ENCODE peak calls at places on chromosomes 13 and 19, in six cellular contexts. J, G, B, N, A and E are unnamed samples.

GRCh38 chr19:12721656-12722565 is 1.8 kb downstream of the TNPO2 start:
- DNase-seq in J (no peak), G (peak), B (no peak), N (peak), A (peak), E (peak)

GRCh38 chr13:101576452-101576851 is 124.0 kb downstream of the ITGBL1 start:
- DNase-seq in J (no peak), G (no peak), B (no peak), N (no peak), A (no peak), E (no peak)

GRCh38 chr19:51005248-51005647 is 3.8 kb upstream of the KLK8 start:
- DNase-seq in J (no peak), G (no peak), B (no peak), N (no peak), A (no peak), E (no peak)

GRCh38 chr19:918481-919156 is 1.5 kb downstream of the KISS1R start:
- DNase-seq in J (no peak), G (no peak), B (no peak), N (no peak), A (no peak), E (no peak)

GRCh38 chr13:41500501-41500900 is 43.2 kb downstream of the RGCC start:
- DNase-seq in J (no peak), G (no peak), B (no peak), N (no peak), A (no peak), E (peak)

GRCh38 chr19:29622191-29623070 is 16.3 kb downstream of the POP4 start:
- DNase-seq in J (no peak), G (no peak), B (no peak), N (no peak), A (no peak), E (peak)

GRCh38 chr19:35459414-35460082 is 11.5 kb downstream of the FFAR2 start:
- DNase-seq in J (no peak), G (peak), B (peak), N (no peak), A (peak), E (no peak)

GRCh38 chr19:33621811-33622504 is at the start of gene CHST8:
- DNase-seq in J (no peak), G (peak), B (no peak), N (peak), A (peak), E (no peak)

GRCh38 chr13:100392709-100393630 is 195.6 kb downstream of the GGACT start:
- DNase-seq in J (peak), G (peak), B (peak), N (no peak), A (peak), E (peak)

GRCh38 chr19:31110331-31110730 is 238.9 kb downstream of the TSHZ3 start:
- DNase-seq in J (no peak), G (no peak), B (no peak), N (no peak), A (no peak), E (no peak)

GRCh38 chr19:10378124-10378523 is 2.2 kb downstream of the TYK2 start:
- DNase-seq in J (no peak), G (no peak), B (no peak), N (no peak), A (no peak), E (no peak)

GRCh38 chr19:31285744-31286143 is 63.5 kb downstream of the TSHZ3 start:
- DNase-seq in J (no peak), G (no peak), B (no peak), N (peak), A (no peak), E (no peak)

GRCh38 chr13:100363874-100364273 is 224.7 kb downstream of the GGACT start:
- DNase-seq in J (no peak), G (peak), B (no peak), N (no peak), A (no peak), E (no peak)

GRCh38 chr13:92074658-92075057 is 676.2 kb downstream of the GPC5 start:
- DNase-seq in J (no peak), G (no peak), B (no peak), N (no peak), A (no peak), E (no peak)

GRCh38 chr19:1041835-1042685 is 2.2 kb downstream of the ABCA7 start:
- DNase-seq in J (no peak), G (no peak), B (no peak), N (peak), A (peak), E (no peak)

GRCh38 chr13:80338781-80339577 is 1.9 kb downstream of the SPRY2 start:
- DNase-seq in J (peak), G (peak), B (peak), N (peak), A (peak), E (peak)

GRCh38 chr13:37289212-37289935 is 183.9 kb upstream of the CSNK1A1L start:
- DNase-seq in J (no peak), G (peak), B (no peak), N (no peak), A (no peak), E (no peak)

GRCh38 chr13:39451860-39452301 is 151.1 kb downstream of the LHFPL6 start:
- DNase-seq in J (no peak), G (peak), B (peak), N (no peak), A (no peak), E (no peak)

GRCh38 chr19:52520013-52520412 is 7.5 kb upstream of the ZNF808 start:
- DNase-seq in J (no peak), G (no peak), B (no peak), N (no peak), A (no peak), E (no peak)

GRCh38 chr19:18832331-18833140 is 777 bp downstream of the UPF1 start:
- DNase-seq in J (no peak), G (peak), B (no peak), N (peak), A (peak), E (peak)

GRCh38 chr13:23467048-23467931 is 33.8 kb upstream of the SACS start:
- DNase-seq in J (no peak), G (no peak), B (no peak), N (no peak), A (no peak), E (no peak)

GRCh38 chr13:27355894-27356293 is 68.5 kb upstream of the GTF3A start:
- DNase-seq in J (no peak), G (no peak), B (no peak), N (no peak), A (no peak), E (no peak)

GRCh38 chr19:56837892-56838679 is 2.4 kb downstream of the PEG3 start:
- DNase-seq in J (no peak), G (no peak), B (peak), N (no peak), A (no peak), E (peak)

GRCh38 chr13:44075113-44075512 is 195.4 kb downstream of the LACC1 start:
- DNase-seq in J (no peak), G (no peak), B (no peak), N (no peak), A (no peak), E (no peak)

GRCh38 chr19:33404506-33404905 is 31.0 kb downstream of the CEBPG start:
- DNase-seq in J (no peak), G (no peak), B (no peak), N (no peak), A (no peak), E (no peak)

GRCh38 chr13:92362717-92363116 is 863.9 kb upstream of the GPC6 start:
- DNase-seq in J (no peak), G (no peak), B (no peak), N (no peak), A (no peak), E (no peak)

GRCh38 chr13:98540476-98540875 is 36.4 kb downstream of the STK24 start:
- DNase-seq in J (no peak), G (no peak), B (no peak), N (no peak), A (no peak), E (no peak)

GRCh38 chr19:49801966-49802661 is 11.0 kb downstream of the FUZ start:
- DNase-seq in J (no peak), G (peak), B (peak), N (peak), A (no peak), E (no peak)

GRCh38 chr19:18756896-18757295 is 34.2 kb downstream of the COMP start:
- DNase-seq in J (no peak), G (no peak), B (no peak), N (no peak), A (no peak), E (peak)

GRCh38 chr19:6062274-6062673 is 48.0 kb downstream of the RFX2 start:
- DNase-seq in J (no peak), G (peak), B (no peak), N (no peak), A (no peak), E (no peak)

GRCh38 chr19:45539460-45539859 is 32.2 kb downstream of the VASP start:
- DNase-seq in J (no peak), G (no peak), B (no peak), N (no peak), A (no peak), E (no peak)

GRCh38 chr13:34019870-34020269 is 201.9 kb downstream of the RFC3 start:
- DNase-seq in J (no peak), G (no peak), B (no peak), N (no peak), A (no peak), E (no peak)
- TF ChIP-seq POLR2A in J (no peak), G (no peak), B (no peak), N (no peak), A (no peak), E (no peak)

GRCh38 chr13:112446867-112447266 is 70.7 kb downstream of the SPACA7 start:
- DNase-seq in J (no peak), G (no peak), B (no peak), N (no peak), A (no peak), E (no peak)

GRCh38 chr13:112447306-112447705 is 71.2 kb downstream of the SPACA7 start:
- DNase-seq in J (no peak), G (no peak), B (no peak), N (no peak), A (no peak), E (no peak)

GRCh38 chr13:112449545-112449930 is 73.4 kb downstream of the SPACA7 start:
- DNase-seq in J (no peak), G (no peak), B (no peak), N (no peak), A (no peak), E (no peak)

GRCh38 chr13:112448621-112449544 is 72.7 kb downstream of the SPACA7 start:
- DNase-seq in J (no peak), G (no peak), B (no peak), N (no peak), A (no peak), E (no peak)

DNA sequence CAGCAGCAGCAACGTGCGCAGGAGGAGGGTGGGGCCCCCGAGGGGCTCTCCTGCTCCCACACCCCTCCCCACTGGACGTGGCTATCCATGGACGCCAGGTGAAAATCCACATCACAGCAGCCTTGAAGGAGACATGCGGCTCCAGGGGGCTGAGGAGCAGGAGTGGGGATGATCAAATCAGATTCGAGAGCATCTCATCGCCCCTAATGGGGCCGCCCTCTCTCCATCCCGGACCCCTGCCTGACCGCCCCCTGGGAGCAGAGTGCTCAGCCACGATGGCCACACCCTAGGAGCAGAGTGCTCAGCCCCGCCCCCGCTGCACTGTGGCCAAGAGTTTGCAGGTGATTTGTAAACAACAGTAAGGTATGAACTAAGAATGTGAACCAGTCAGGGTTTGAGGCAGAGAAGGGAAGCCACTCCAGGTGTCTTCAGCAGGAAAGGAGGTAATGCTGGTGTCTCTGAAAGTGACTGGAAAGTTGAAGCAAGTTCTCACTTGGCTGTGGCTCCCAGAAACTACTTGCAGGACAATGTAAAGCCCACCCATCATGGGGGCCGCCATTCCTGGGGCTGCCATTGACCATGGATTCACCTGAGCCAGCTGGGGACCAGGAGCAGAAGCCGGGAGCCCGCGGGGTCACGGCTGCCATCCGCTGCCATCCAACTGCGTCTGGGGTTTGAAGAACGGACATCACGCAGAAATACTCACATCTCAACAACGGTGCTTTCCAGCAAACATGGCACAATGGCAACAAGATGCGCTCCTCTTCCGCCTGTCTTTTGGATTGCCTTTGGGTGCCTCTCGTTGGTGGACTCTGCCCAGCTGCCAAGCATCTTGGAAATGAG is 71.8 kb downstream of the SPACA7 start:
- DNase-seq in J (no peak), G (no peak), B (no peak), N (no peak), A (no peak), E (no peak)
- TF ChIP-seq POLR2A in J (no peak), G (no peak), B (no peak), N (no peak), A (no peak), E (no peak)

GRCh38 chr19:17390665-17391370 is 3.2 kb downstream of the CCDC194 start:
- DNase-seq in J (no peak), G (peak), B (peak), N (peak), A (peak), E (peak)
- TF ChIP-seq POLR2A in J (no peak), G (peak), B (no peak), N (no peak), A (no peak), E (no peak)

DNA sequence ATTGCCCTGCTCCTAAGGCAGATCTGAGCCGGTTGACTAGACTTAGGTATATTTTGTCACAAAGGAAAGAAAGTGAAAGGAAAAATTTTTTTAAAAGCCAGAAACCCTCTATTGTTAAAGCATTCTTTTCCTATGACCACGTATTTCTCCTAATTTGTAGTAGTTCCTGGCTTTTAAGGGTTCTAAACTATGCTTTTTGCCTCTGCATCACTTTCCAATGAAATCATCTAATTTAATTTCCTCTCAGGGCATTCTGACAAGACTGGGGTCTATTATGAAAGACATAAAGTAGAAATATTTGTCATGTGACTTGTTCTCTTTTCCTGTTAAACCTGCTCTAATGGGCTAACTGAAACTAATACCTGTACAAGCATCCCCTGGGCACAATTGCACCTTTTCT is 233.0 kb upstream of the PRR20A start:
- DNase-seq in J (no peak), G (peak), B (no peak), N (no peak), A (no peak), E (no peak)
- TF ChIP-seq POLR2A in J (no peak), G (no peak), B (no peak), N (no peak), A (no peak), E (no peak)

GRCh38 chr19:38635483-38636399 is 11.7 kb upstream of the ACTN4 start:
- DNase-seq in J (no peak), G (no peak), B (no peak), N (no peak), A (no peak), E (no peak)

GRCh38 chr19:38629568-38629967 is 10.6 kb downstream of the EIF3K start:
- DNase-seq in J (no peak), G (no peak), B (no peak), N (no peak), A (no peak), E (no peak)

GRCh38 chr19:38638461-38638860 is 9.0 kb upstream of the ACTN4 start:
- DNase-seq in J (no peak), G (no peak), B (no peak), N (no peak), A (no peak), E (no peak)

GRCh38 chr19:38634757-38635482 is 12.5 kb upstream of the ACTN4 start:
- DNase-seq in J (no peak), G (peak), B (peak), N (peak), A (peak), E (peak)

DNA sequence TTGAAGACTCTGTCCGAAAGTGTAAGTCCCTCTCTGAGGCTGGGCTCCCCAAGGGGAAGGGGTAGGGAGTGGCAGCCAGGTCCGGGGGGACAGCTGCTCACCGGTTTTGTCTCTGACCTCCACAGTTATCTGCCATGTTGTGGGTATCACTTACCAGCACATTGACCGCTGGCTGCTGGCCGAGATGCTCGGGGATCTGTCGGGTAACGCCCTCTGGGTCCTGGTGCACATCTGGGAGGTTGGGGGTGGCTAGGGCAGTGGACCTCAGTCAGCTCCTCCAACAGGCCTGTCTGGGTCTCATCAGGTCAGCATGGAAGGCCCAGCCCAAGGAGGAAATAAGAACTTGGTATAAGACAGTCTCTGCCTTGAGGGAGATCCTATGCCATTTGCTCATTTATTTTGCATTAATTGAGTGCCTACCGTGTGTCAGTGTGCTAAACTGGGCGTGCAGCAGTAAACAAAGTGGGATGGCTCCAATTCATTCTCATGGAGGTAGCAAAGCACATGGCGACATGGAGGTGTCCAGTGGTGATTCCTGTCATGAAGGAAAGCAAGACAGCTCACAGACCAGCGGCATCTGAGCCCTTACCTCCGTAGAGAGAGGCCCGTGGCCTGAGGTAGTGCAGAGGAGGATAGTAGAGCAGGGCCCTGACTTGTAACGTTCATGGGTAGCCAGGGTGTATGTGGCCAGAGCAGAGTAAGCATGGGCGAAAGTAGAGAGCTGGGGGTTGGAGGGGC is 13.7 kb downstream of the EIF3K start:
- DNase-seq in J (no peak), G (no peak), B (no peak), N (no peak), A (no peak), E (peak)
- TF ChIP-seq POLR2A in J (no peak), G (no peak), B (no peak), N (no peak), A (peak), E (peak)